ENCODE peak calls at places on chromosomes 5 and 9, in five cellular contexts. A is islet precursor cell, C is substantia nigra, I is hypothalamus, K is WERI-Rb-1. M is an unnamed sample.

GRCh38 chr9:95484225-95484624 is 32.5 kb downstream of the PTCH1 start:
- DNase-seq in C (no peak), K (no peak), I (no peak), A (no peak), M (no peak)

GRCh38 chr5:73858786-73859185 is 232.8 kb downstream of the ARHGEF28 start:
- DNase-seq in K (no peak), I (no peak), C (no peak), A (no peak), M (no peak)

GRCh38 chr5:57598756-57599155 is 116.1 kb upstream of the ACTBL2 start:
- DNase-seq in K (no peak), I (no peak), A (no peak), C (no peak), M (no peak)

GRCh38 chr9:8723195-8723594 is 923.6 kb upstream of the DMAC1 start:
- DNase-seq in K (no peak), I (no peak), C (no peak), A (no peak), M (no peak)

GRCh38 chr5:96823900-96824351 is 16.2 kb upstream of the ERAP1 start:
- DNase-seq in I (no peak), A (peak), C (no peak), K (no peak), M (no peak)

GRCh38 chr9:4141201-4141750 is 158.6 kb downstream of the GLIS3 start:
- DNase-seq in K (no peak), I (no peak), C (no peak), A (no peak), M (no peak)

GRCh38 chr5:137833463-137833862 is 34.2 kb upstream of the MYOT start:
- DNase-seq in C (no peak), I (no peak), K (peak), A (peak), M (no peak)

GRCh38 chr9:127446720-127447415 is 4.3 kb downstream of the RPL12 start:
- DNase-seq in C (no peak), K (no peak), A (no peak), I (no peak), M (no peak)

GRCh38 chr9:21657966-21658667 is 144.3 kb upstream of the MTAP start:
- DNase-seq in A (no peak), C (no peak), K (no peak), I (no peak), M (no peak)

GRCh38 chr9:128940271-128940921 is 7.0 kb downstream of the DOLK start:
- DNase-seq in I (no peak), K (peak), C (no peak), A (no peak), M (no peak)

GRCh38 chr5:530556-530955 is 6.3 kb upstream of the SLC9A3 start:
- DNase-seq in A (no peak), K (no peak), I (no peak), C (no peak), M (no peak)

GRCh38 chr5:108617467-108618435 is 129.9 kb upstream of the FER start:
- DNase-seq in K (no peak), A (no peak), I (no peak), C (no peak), M (no peak)

GRCh38 chr9:132622144-132622543 is 39.7 kb downstream of the BARHL1 start:
- DNase-seq in K (no peak), C (no peak), I (no peak), A (no peak), M (no peak)

GRCh38 chr5:61275841-61276240 is 56.2 kb upstream of the ZSWIM6 start:
- DNase-seq in C (no peak), K (no peak), A (peak), I (peak), M (no peak)

GRCh38 chr5:106314221-106314824 is 1356.4 kb downstream of the EFNA5 start:
- DNase-seq in A (no peak), I (no peak), C (no peak), K (no peak), M (no peak)

GRCh38 chr9:79567671-79568098 is 4.1 kb upstream of the TLE4 start:
- DNase-seq in I (no peak), A (peak), K (no peak), C (no peak), M (no peak)

GRCh38 chr9:99724640-99725039 is 97.0 kb upstream of the NR4A3 start:
- DNase-seq in C (no peak), K (no peak), A (no peak), I (no peak), M (no peak)

GRCh38 chr5:176490291-176490690 is 42.1 kb downstream of the FAF2 start:
- DNase-seq in K (no peak), A (no peak), I (no peak), C (no peak), M (no peak)

GRCh38 chr9:98045234-98046160 is 11.0 kb upstream of the NANS start:
- DNase-seq in A (peak), C (no peak), I (no peak), K (no peak), M (peak)

GRCh38 chr5:6404129-6404528 is 25.8 kb upstream of the MED10 start:
- DNase-seq in K (no peak), A (peak), I (no peak), C (no peak), M (no peak)

GRCh38 chr9:71663216-71663615 is 105.1 kb downstream of the CEMIP2 start:
- DNase-seq in K (no peak), I (no peak), C (no peak), A (no peak), M (no peak)

GRCh38 chr9:127214421-127215265 is 49.9 kb upstream of the GARNL3 start:
- DNase-seq in C (no peak), A (peak), K (peak), I (peak), M (peak)

GRCh38 chr5:80926536-80926935 is 33.6 kb upstream of the RASGRF2 start:
- DNase-seq in A (no peak), K (no peak), I (no peak), C (no peak), M (no peak)

GRCh38 chr5:581941-582340 is 30.2 kb upstream of the CEP72 start:
- DNase-seq in I (no peak), K (no peak), A (peak), C (no peak), M (no peak)

GRCh38 chr9:88583901-88584596 is 49.1 kb downstream of the NXNL2 start:
- DNase-seq in C (no peak), K (peak), I (no peak), A (no peak), M (no peak)

GRCh38 chr5:136350339-136350738 is 15.0 kb downstream of the TRPC7 start:
- DNase-seq in A (no peak), C (no peak), K (no peak), I (no peak), M (no peak)